ENCODE peak calls at places on chromosomes 2 and 18, in eight cellular contexts. J is activated naive CD8-positive, alpha-beta T cell treated with anti-CD3 and anti-CD28 coated beads for 36 hours; C is HTR-8/SVneo; O is NCI-H460; W is substantia nigra; X is endothelial cell; Y is hepatocyte; E is lung microvascular endothelial cell. S is an unnamed sample.
A peak's percentile ranks its signal among the peaks of the same experiment; 100 is the strongest.

GRCh38 chr2:201852878-201853415 is 46.6 kb downstream of the CDK15 start:
- DNase-seq in E (no peak), W (no peak), J (no peak), C (no peak), O (no peak), X (no peak), Y (no peak), S (no peak)

GRCh38 chr2:67599561-67599960 is 202.4 kb downstream of the ETAA1 start:
- DNase-seq in O (no peak), X (no peak), J (no peak), E (no peak), W (no peak), Y (no peak), C (no peak), S (no peak)

GRCh38 chr2:54191361-54192130 is 64.5 kb downstream of the TSPYL6 start:
- DNase-seq in J (no peak), X (no peak), O (no peak), C (no peak), Y (no peak), W (no peak), E (no peak), S (no peak)

GRCh38 chr18:63994783-63995399 is 25.0 kb downstream of the SERPINB8 start:
- DNase-seq in Y (peak; percentile 67), E (peak; percentile 46), J (peak; percentile 9), O (peak; percentile 12), X (peak; percentile 39), W (peak; percentile 8), C (peak; percentile 37), S (no peak)

GRCh38 chr2:1769703-1770422 is 25.5 kb upstream of the PXDN start:
- DNase-seq in C (peak; percentile 91), Y (peak; percentile 92), O (peak; percentile 41), X (peak; percentile 78), J (peak; percentile 46), W (no peak), E (peak; percentile 86), S (peak; percentile 24)

GRCh38 chr2:55707751-55708150 is 14.1 kb upstream of the PNPT1 start:
- DNase-seq in C (no peak), E (no peak), O (no peak), J (no peak), X (no peak), Y (no peak), W (peak; percentile 15), S (no peak)

GRCh38 chr2:31147645-31148044 is 9.4 kb upstream of the GALNT14 start:
- DNase-seq in C (no peak), W (no peak), J (no peak), X (no peak), Y (no peak), E (no peak), O (no peak), S (no peak)

GRCh38 chr2:39492095-39492590 is 55.1 kb upstream of the MAP4K3 start:
- DNase-seq in W (no peak), J (peak; percentile 28), O (peak; percentile 35), X (no peak), Y (peak; percentile 36), E (no peak), C (peak; percentile 69), S (peak; percentile 94)

GRCh38 chr2:3303583-3304406 is 73.8 kb downstream of the EIPR1 start:
- DNase-seq in C (peak; percentile 93), O (peak; percentile 64), E (peak; percentile 87), Y (peak; percentile 92), X (peak; percentile 96), W (peak; percentile 85), J (peak; percentile 75), S (peak; percentile 26)

GRCh38 chr2:170226216-170226615 is 48.3 kb downstream of the MYO3B start:
- DNase-seq in Y (no peak), X (no peak), C (no peak), J (no peak), W (no peak), O (no peak), E (no peak), S (no peak)

GRCh38 chr18:24490545-24490944 is 30.1 kb downstream of the HRH4 start:
- DNase-seq in C (no peak), X (no peak), O (no peak), W (no peak), E (peak; percentile 21), J (no peak), Y (no peak), S (no peak)

GRCh38 chr2:237408280-237408679 is 5.7 kb downstream of the COL6A3 start:
- DNase-seq in O (no peak), Y (no peak), W (no peak), J (no peak), C (no peak), X (no peak), E (no peak), S (no peak)

GRCh38 chr18:8705941-8706544 is 687 bp downstream of the MTCL1 start:
- DNase-seq in C (no peak), J (peak; percentile 21), W (no peak), E (peak; percentile 30), X (peak; percentile 21), O (no peak), Y (peak; percentile 53), S (no peak)

GRCh38 chr18:48326901-48327675 is 82.1 kb downstream of the ZBTB7C start:
- DNase-seq in E (no peak), Y (peak; percentile 34), X (no peak), J (no peak), C (peak; percentile 26), O (no peak), W (no peak), S (no peak)

GRCh38 chr2:70962885-70963878 is 15.2 kb upstream of the ANKRD53 start:
- DNase-seq in C (no peak), O (no peak), J (no peak), E (no peak), X (no peak), Y (peak; percentile 2), W (no peak), S (no peak)

GRCh38 chr2:54589340-54590215 is 133.5 kb downstream of the SPTBN1 start:
- DNase-seq in O (peak; percentile 72), X (peak; percentile 54), W (no peak), Y (peak; percentile 45), E (peak; percentile 93), J (no peak), C (no peak), S (no peak)

GRCh38 chr2:234044157-234044556 is 6.3 kb upstream of the SPP2 start:
- DNase-seq in C (no peak), Y (no peak), J (no peak), O (no peak), W (no peak), X (no peak), E (no peak), S (no peak)

GRCh38 chr2:54553075-54553474 is 96.9 kb downstream of the SPTBN1 start:
- DNase-seq in C (no peak), X (no peak), E (no peak), J (no peak), Y (no peak), W (no peak), O (no peak), S (no peak)

S was measured in GM12864.